ENCODE peak calls at places on chromosomes 7 and 10, in eight cellular contexts. R, U, H, Q, I, Z, L and M are unnamed samples.

GRCh38 chr7:100444311-100445278 is 8.3 kb upstream of the PPP1R35 start:
- DNase-seq in R (no peak), U (peak; percentile 89), H (no peak), Q (peak; percentile 67), I (peak; percentile 61), Z (peak; percentile 57), L (no peak), M (no peak)

GRCh38 chr7:39709768-39710291 is 86.5 kb downstream of the RALA start:
- DNase-seq in R (no peak), U (peak; percentile 84), H (peak; percentile 21), Q (no peak), I (peak; percentile 33), Z (no peak), L (no peak), M (no peak)

GRCh38 chr7:7100432-7100849 is 81.9 kb upstream of the C1GALT1 start:
- DNase-seq in R (no peak), U (no peak), H (no peak), Q (peak; percentile 10), I (no peak), Z (no peak), L (no peak), M (no peak)

GRCh38 chr7:22137026-22137425 is 191.3 kb upstream of the CDCA7L start:
- DNase-seq in R (no peak), U (peak; percentile 17), H (no peak), Q (no peak), I (no peak), Z (no peak), L (no peak), M (no peak)

GRCh38 chr7:105656922-105657521 is 75.7 kb upstream of the EFCAB10 start:
- DNase-seq in R (peak; percentile 40), U (peak; percentile 28), H (no peak), Q (no peak), I (no peak), Z (peak; percentile 49), L (peak; percentile 48), M (peak; percentile 60)

GRCh38 chr7:152621426-152621825 is 54.5 kb downstream of the XRCC2 start:
- DNase-seq in R (no peak), U (no peak), H (no peak), Q (no peak), I (no peak), Z (no peak), L (no peak), M (no peak)

GRCh38 chr7:138934861-138935260 is 46.3 kb downstream of the KIAA1549 start:
- DNase-seq in R (no peak), U (peak; percentile 65), H (no peak), Q (no peak), I (no peak), Z (no peak), L (no peak), M (no peak)

GRCh38 chr7:73623798-73624668 is at the start of gene MLXIPL:
- DNase-seq in R (peak; percentile 24), U (peak; percentile 26), H (peak; percentile 70), Q (peak; percentile 92), I (peak; percentile 76), Z (peak; percentile 90), L (peak; percentile 45), M (peak; percentile 63)

GRCh38 chr10:93917814-93918213 is 24.0 kb downstream of the SLC35G1 start:
- DNase-seq in R (no peak), U (no peak), H (no peak), Q (no peak), I (no peak), Z (no peak), L (no peak), M (no peak)

GRCh38 chr10:72784551-72785421 is 92.8 kb downstream of the MCU start:
- DNase-seq in R (no peak), U (peak; percentile 90), H (peak; percentile 40), Q (no peak), I (peak; percentile 64), Z (peak; percentile 37), L (no peak), M (peak; percentile 57)
- H3K4me3 ChIP-seq in R (no peak overlapping the region), U (peak overlapping the region; percentile 15), H (peak overlapping the region; percentile 21), Q (no peak overlapping the region), I (no peak overlapping the region), Z (no peak overlapping the region), L (no peak overlapping the region), M (no peak overlapping the region)

GRCh38 chr10:36634916-36635315 is 490.5 kb upstream of the ANKRD30A start:
- DNase-seq in R (no peak), U (peak; percentile 45), H (no peak), Q (no peak), I (no peak), Z (no peak), L (no peak), M (no peak)
- H3K4me3 ChIP-seq in R (no peak overlapping the region), U (no peak overlapping the region), H (no peak overlapping the region), Q (no peak overlapping the region), I (no peak overlapping the region), Z (no peak overlapping the region), L (no peak overlapping the region), M (no peak overlapping the region)

DNA sequence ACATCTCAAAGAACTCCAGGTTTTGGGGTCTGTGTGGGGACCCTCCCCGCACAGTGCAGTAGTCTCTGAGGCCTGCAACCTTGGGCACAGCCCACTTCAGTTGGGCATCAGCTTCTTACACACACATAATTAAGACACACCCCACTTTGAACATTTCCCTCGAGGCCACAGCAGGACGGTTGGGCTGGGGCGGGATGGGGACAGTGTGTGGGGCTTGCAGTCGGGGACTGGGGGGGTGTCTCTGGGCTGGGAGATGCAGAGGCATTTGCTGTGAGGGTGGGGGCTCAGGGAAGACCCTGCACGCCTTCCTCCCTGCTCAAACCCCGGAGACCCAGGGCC is 1.2 kb downstream of the LFNG start:
- DNase-seq in R (no peak), U (peak; percentile 29), H (no peak), Q (no peak), I (no peak), Z (no peak), L (no peak), M (peak; percentile 40)
- H3K4me3 ChIP-seq in R (peak overlapping the region; percentile 55), U (peak overlapping the region; percentile 53), H (peak overlapping the region; percentile 73), Q (peak overlapping the region; percentile 23), I (peak overlapping the region; percentile 38), Z (peak overlapping the region; percentile 8), L (peak overlapping the region; percentile 93), M (peak overlapping the region; percentile 42)

GRCh38 chr10:118501637-118502440 is 93.6 kb downstream of the PRLHR start:
- DNase-seq in R (no peak), U (peak; percentile 87), H (no peak), Q (no peak), I (no peak), Z (no peak), L (no peak), M (no peak)
- H3K4me3 ChIP-seq in R (no peak overlapping the region), U (no peak overlapping the region), H (no peak overlapping the region), Q (no peak overlapping the region), I (no peak overlapping the region), Z (no peak overlapping the region), L (no peak overlapping the region), M (no peak overlapping the region)

DNA sequence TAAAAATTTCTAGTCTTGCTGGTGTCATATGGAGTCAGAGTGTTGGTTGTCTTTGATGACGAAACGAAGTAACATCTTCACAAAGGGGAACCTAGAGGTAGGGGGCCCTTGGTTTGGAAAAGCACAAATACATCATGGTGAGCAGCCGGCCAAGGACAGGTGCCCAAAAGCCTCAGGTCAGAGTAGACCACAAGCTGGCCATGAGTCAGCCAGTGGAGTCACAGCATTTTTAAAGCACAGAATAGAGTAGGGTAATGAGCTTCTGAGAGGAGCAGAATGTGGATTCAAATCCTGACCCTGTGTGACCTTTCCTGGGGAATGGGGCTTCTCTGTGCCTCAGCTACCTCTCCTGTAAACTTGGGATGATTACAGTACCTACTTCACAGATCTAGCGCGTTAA is 5.3 kb downstream of the CAMK2B start:
- DNase-seq in R (no peak), U (no peak), H (no peak), Q (no peak), I (no peak), Z (no peak), L (no peak), M (no peak)
- H3K4me3 ChIP-seq in R (no peak overlapping the region), U (no peak overlapping the region), H (no peak overlapping the region), Q (no peak overlapping the region), I (no peak overlapping the region), Z (no peak overlapping the region), L (no peak overlapping the region), M (no peak overlapping the region)

GRCh38 chr7:19106308-19107141 is 10.9 kb downstream of the TWIST1 start:
- DNase-seq in R (no peak), U (no peak), H (no peak), Q (peak; percentile 18), I (no peak), Z (no peak), L (no peak), M (no peak)

GRCh38 chr7:19108985-19109946 is 8.2 kb downstream of the TWIST1 start:
- DNase-seq in R (no peak), U (no peak), H (no peak), Q (no peak), I (no peak), Z (no peak), L (no peak), M (no peak)

GRCh38 chr7:19105546-19105945 is 11.9 kb downstream of the TWIST1 start:
- DNase-seq in R (no peak), U (no peak), H (no peak), Q (no peak), I (no peak), Z (no peak), L (no peak), M (no peak)

GRCh38 chr7:19107142-19107391 is 10.4 kb downstream of the TWIST1 start:
- DNase-seq in R (no peak), U (no peak), H (no peak), Q (no peak), I (no peak), Z (no peak), L (no peak), M (no peak)

DNA sequence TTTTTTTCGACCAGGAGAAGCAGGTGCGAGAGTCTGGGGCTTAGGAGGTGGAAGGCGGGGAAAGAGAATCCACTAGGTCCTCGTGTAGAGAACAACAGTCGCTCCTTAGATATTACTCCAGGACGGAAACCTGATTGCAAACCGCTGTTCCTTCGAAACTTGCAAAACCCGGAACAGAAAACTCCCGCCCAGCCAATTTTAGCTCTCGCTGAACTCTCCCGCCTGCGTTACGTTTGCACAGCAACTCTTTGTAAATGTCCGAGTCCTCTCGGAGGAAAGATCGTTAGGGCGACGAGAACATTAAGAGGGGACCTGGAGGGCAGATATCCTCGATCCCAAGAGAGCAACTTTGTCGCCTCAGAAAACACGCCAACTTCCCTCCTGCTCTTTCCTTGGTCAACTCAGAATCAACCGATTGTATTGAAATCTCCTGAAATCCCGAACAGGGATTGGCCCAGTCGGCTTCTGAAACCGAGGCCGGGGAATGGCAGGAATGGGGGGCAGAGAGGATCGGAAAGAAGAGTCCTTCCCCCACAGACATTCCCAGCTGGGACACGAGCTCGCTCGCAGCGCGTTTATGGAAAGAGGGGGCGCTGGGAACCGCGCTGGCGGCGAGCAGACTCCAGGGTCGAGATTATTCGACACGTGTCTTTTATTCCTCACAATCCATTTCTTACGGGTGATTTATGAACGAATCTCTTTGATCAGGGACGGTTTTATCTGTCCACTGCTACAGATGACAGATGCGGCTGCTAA is 9.9 kb downstream of the TWIST1 start:
- DNase-seq in R (no peak), U (peak; percentile 77), H (no peak), Q (no peak), I (no peak), Z (no peak), L (no peak), M (no peak)
- H3K4me3 ChIP-seq in R (peak overlapping the region; percentile 28), U (peak overlapping the region; percentile 63), H (peak overlapping the region; percentile 57), Q (no peak overlapping the region), I (peak overlapping the region; percentile 25), Z (no peak overlapping the region), L (no peak overlapping the region), M (no peak overlapping the region)